ENCODE peak calls at places on chromosomes 16 and 17, in four cellular contexts. J is GM12878, K is HepG2, E is K562. N is an unnamed sample.
A peak's percentile ranks its signal among the peaks of the same experiment; 100 is the strongest.

GRCh38 chr17:39769974-39770587 is 32.3 kb downstream of the GRB7 start:
- DNase-seq in J (peak; percentile 84), K (peak; percentile 55), E (no peak), N (no peak)

GRCh38 chr16:69698404-69698803 is 28.0 kb downstream of the NQO1 start:
- DNase-seq in J (no peak), K (no peak), E (no peak), N (no peak)

GRCh38 chr16:57637424-57637823 is 9.0 kb downstream of the ADGRG1 start:
- DNase-seq in J (no peak), K (no peak), E (no peak), N (no peak)

GRCh38 chr16:28834349-28834748 is 11.6 kb downstream of the ATXN2L start:
- DNase-seq in J (no peak), K (no peak), E (no peak), N (no peak)

GRCh38 chr17:4340914-4341615 is 25.4 kb downstream of the UBE2G1 start:
- DNase-seq in J (no peak), K (no peak), E (no peak), N (no peak)

GRCh38 chr16:24975428-24975889 is 39.7 kb downstream of the ARHGAP17 start:
- DNase-seq in J (peak; percentile 76), K (no peak), E (no peak), N (no peak)

GRCh38 chr17:46772013-46772878 is 46.2 kb downstream of the WNT3 start:
- DNase-seq in J (no peak), K (peak; percentile 57), E (no peak), N (peak; percentile 55)

GRCh38 chr17:75182319-75182568 is 515 bp downstream of the SUMO2 start:
- DNase-seq in J (no peak), K (no peak), E (no peak), N (no peak)

GRCh38 chr17:57293077-57293476 is 36.8 kb downstream of the MSI2 start:
- DNase-seq in J (no peak), K (peak; percentile 92), E (no peak), N (no peak)

GRCh38 chr17:51152766-51153209 is 571 bp upstream of the NME1 start:
- DNase-seq in J (no peak), K (peak; percentile 27), E (no peak), N (no peak)

GRCh38 chr17:6257339-6257738 is 177.6 kb downstream of the AIPL1 start:
- DNase-seq in J (no peak), K (no peak), E (no peak), N (no peak)

GRCh38 chr16:84053237-84053636 is 10.6 kb upstream of the SLC38A8 start:
- DNase-seq in J (no peak), K (no peak), E (no peak), N (no peak)

GRCh38 chr16:4288148-4288921 is 15.5 kb upstream of the TFAP4 start:
- DNase-seq in J (no peak), K (peak; percentile 55), E (peak; percentile 87), N (peak; percentile 77)

GRCh38 chr17:45020354-45021138 is 30.9 kb downstream of the DCAKD start:
- DNase-seq in J (no peak), K (no peak), E (no peak), N (no peak)

GRCh38 chr16:66933776-66934137 is 445 bp downstream of the CIAO2B start:
- DNase-seq in J (no peak), K (no peak), E (peak; percentile 37), N (no peak)

GRCh38 chr17:75764711-75765421 is at the start of gene GALK1:
- DNase-seq in J (no peak), K (peak; percentile 59), E (peak; percentile 91), N (peak; percentile 83)

GRCh38 chr16:23031508-23032098 is 117.6 kb downstream of the USP31 start:
- DNase-seq in J (no peak), K (no peak), E (no peak), N (no peak)

GRCh38 chr17:32819787-32820186 is 57.1 kb downstream of the MYO1D start:
- DNase-seq in J (no peak), K (no peak), E (no peak), N (no peak)

GRCh38 chr16:10266809-10267208 is 84.6 kb upstream of the GRIN2A start:
- DNase-seq in J (peak; percentile 54), K (no peak), E (no peak), N (no peak)

GRCh38 chr17:4786516-4786915 is 352 bp upstream of the VMO1 start:
- DNase-seq in J (no peak), K (no peak), E (no peak), N (no peak)

GRCh38 chr16:3732171-3732570 is 14.8 kb upstream of the TRAP1 start:
- DNase-seq in J (no peak), K (no peak), E (no peak), N (no peak)

GRCh38 chr16:30893082-30893743 is 664 bp downstream of the BCL7C start:
- DNase-seq in J (no peak), K (no peak), E (peak; percentile 58), N (no peak)

GRCh38 chr16:1188781-1189189 is 35.9 kb downstream of the CACNA1H start:
- DNase-seq in J (no peak), K (no peak), E (peak; percentile 85), N (peak; percentile 55)

GRCh38 chr17:47924785-47925676 is 16.3 kb upstream of the PNPO start:
- DNase-seq in J (no peak), K (no peak), E (no peak), N (no peak)

GRCh38 chr17:2101448-2102257 is 46.8 kb downstream of the HIC1 start:
- DNase-seq in J (no peak), K (no peak), E (no peak), N (peak; percentile 33)

GRCh38 chr17:72342582-72343527 is 222.0 kb downstream of the SOX9 start:
- DNase-seq in J (no peak), K (no peak), E (peak; percentile 50), N (no peak)

GRCh38 chr16:27470567-27471431 is 68.8 kb downstream of the IL21R start:
- DNase-seq in J (no peak), K (peak; percentile 91), E (peak; percentile 47), N (no peak)

GRCh38 chr16:1027416-1027815 is 45.1 kb upstream of the SSTR5 start:
- DNase-seq in J (no peak), K (no peak), E (no peak), N (no peak)

GRCh38 chr17:80805032-80805751 is 186.4 kb upstream of the CHMP6 start:
- DNase-seq in J (no peak), K (no peak), E (no peak), N (no peak)

DNA sequence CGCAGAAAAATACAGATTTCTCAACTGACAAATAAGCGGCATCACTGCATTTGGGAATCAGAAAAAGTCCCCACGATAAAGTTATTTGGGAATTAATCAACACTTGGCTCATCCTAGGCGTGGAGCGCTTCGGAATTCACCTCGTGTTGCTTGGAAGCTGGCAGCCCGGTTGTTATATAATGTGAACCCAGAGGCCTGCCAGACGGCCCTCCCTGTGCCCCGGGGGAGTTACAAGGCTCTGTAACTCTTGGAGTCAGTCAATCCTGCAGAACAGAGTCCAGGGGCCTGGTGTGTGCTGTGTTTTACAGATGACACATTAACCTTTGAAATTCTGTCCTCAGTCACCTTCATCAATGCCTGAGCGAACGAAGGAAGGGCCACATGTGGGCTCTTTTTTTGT is 111.1 kb downstream of the PITPNC1 start:
- DNase-seq in J (no peak), K (no peak), E (no peak), N (no peak)
- TF ChIP-seq TARDBP in J (no peak), K (no peak), E (no peak), N (no peak)

GRCh38 chr17:60169921-60170817 is 20.4 kb downstream of the CA4 start:
- DNase-seq in J (no peak), K (peak; percentile 35), E (no peak), N (no peak)
- TF ChIP-seq FOXK2 in J (no peak), K (no peak), E (peak; percentile 76), N (no peak)

GRCh38 chr17:49513616-49514373 is 18.7 kb downstream of the NGFR start:
- DNase-seq in J (no peak), K (no peak), E (no peak), N (no peak)
- TF ChIP-seq BHLHE40 in J (no peak), K (no peak), E (no peak), N (no peak)

DNA sequence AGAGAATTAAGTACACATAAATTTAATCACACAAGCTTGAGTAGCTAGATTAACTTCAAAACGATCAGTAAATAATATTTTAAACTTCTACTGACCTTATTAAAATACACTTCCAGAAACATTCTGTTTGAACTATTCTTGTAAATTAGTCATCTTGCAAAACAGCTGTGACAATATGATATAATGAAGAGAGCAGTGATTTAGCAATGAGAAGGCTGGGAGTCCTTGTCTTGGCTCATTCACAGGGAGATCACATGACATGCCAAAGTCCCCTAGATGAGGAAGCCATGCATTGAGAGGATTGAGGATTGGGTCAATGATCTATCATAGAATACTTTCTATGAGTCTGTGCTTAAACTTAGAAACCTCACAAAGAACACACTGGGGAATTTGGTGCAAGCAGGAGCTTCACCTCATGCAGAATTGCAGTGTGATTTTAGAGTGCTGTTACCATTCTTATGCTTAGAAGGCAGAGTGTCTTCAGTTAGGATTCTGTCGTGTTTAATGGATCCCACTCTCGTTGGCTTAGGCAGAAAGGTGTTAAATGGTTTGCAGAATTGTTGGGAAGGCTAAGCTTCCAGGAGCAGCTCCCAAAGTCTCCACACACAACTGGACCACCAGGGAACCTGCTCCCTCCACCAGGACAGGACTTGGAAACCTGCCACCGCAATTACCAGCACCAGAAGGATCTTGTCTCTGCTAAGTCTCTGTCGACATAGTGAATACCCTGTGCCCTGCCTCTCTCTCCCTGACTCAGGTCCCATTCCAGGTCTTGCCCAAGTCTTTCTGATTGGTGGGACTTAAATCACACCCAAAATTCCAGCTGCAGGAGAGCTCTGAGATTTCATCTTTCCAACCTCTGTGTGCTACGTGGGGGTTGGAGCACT is 87.1 kb downstream of the USP22 start:
- DNase-seq in J (no peak), K (peak; percentile 4), E (no peak), N (no peak)
- TF ChIP-seq TARDBP in J (no peak), K (no peak), E (no peak), N (no peak)